ENCODE peak calls at places on chromosomes 12 and 14, in six cellular contexts. One of them, this sample, is unnamed.

GRCh38 chr14:59919582-59920377 is at the start of gene LRRC9:
- ATAC-seq in Panc1: no peak
- ATAC-seq in upper lobe of left lung: peak; percentile 61
- ATAC-seq in GM12878: peak; percentile 63
- ATAC-seq in K562: peak; percentile 47
- ATAC-seq in HepG2: peak; percentile 92
- ATAC-seq in this sample: no peak

GRCh38 chr12:71536279-71536938 is 96.8 kb downstream of the LGR5 start:
- ATAC-seq in K562: no peak
- ATAC-seq in HepG2: peak; percentile 71
- ATAC-seq in upper lobe of left lung: no peak
- ATAC-seq in Panc1: no peak
- ATAC-seq in GM12878: peak; percentile 61
- ATAC-seq in this sample: no peak

GRCh38 chr14:73014105-73014504 is 12.8 kb downstream of the ZFYVE1 start:
- ATAC-seq in K562: no peak
- ATAC-seq in HepG2: no peak
- ATAC-seq in upper lobe of left lung: no peak
- ATAC-seq in Panc1: no peak
- ATAC-seq in GM12878: peak; percentile 97
- ATAC-seq in this sample: no peak

GRCh38 chr14:104081951-104082464 is 3.5 kb upstream of the ASPG start:
- ATAC-seq in Panc1: no peak
- ATAC-seq in GM12878: no peak
- ATAC-seq in upper lobe of left lung: no peak
- ATAC-seq in HepG2: no peak
- ATAC-seq in K562: no peak
- ATAC-seq in this sample: no peak

GRCh38 chr14:39025810-39026627 is 77.0 kb downstream of the SEC23A start:
- ATAC-seq in GM12878: peak; percentile 37
- ATAC-seq in HepG2: peak; percentile 74
- ATAC-seq in K562: no peak
- ATAC-seq in Panc1: no peak
- ATAC-seq in upper lobe of left lung: no peak
- ATAC-seq in this sample: no peak

GRCh38 chr12:12016284-12017100 is 54.2 kb upstream of the BCL2L14 start:
- ATAC-seq in upper lobe of left lung: no peak
- ATAC-seq in Panc1: no peak
- ATAC-seq in GM12878: no peak
- ATAC-seq in K562: no peak
- ATAC-seq in HepG2: no peak
- ATAC-seq in this sample: no peak

GRCh38 chr12:120327593-120327992 is at the start of gene PLA2G1B:
- ATAC-seq in Panc1: no peak
- ATAC-seq in K562: no peak
- ATAC-seq in GM12878: no peak
- ATAC-seq in upper lobe of left lung: peak; percentile 25
- ATAC-seq in HepG2: peak; percentile 75
- ATAC-seq in this sample: no peak

GRCh38 chr12:6932766-6933165 is 5.0 kb downstream of the ATN1 start:
- ATAC-seq in Panc1: no peak
- ATAC-seq in K562: no peak
- ATAC-seq in HepG2: no peak
- ATAC-seq in GM12878: no peak
- ATAC-seq in upper lobe of left lung: no peak
- ATAC-seq in this sample: no peak

GRCh38 chr12:38374751-38375150 is 58.2 kb downstream of the ALG10B start:
- ATAC-seq in Panc1: no peak
- ATAC-seq in K562: no peak
- ATAC-seq in upper lobe of left lung: no peak
- ATAC-seq in HepG2: no peak
- ATAC-seq in GM12878: no peak
- ATAC-seq in this sample: no peak

GRCh38 chr12:88334271-88334670 is 192.2 kb downstream of the TMTC3 start:
- ATAC-seq in Panc1: no peak
- ATAC-seq in GM12878: peak; percentile 88
- ATAC-seq in HepG2: no peak
- ATAC-seq in K562: no peak
- ATAC-seq in upper lobe of left lung: no peak
- ATAC-seq in this sample: peak; percentile 69

GRCh38 chr14:95162641-95163040 is 5.3 kb upstream of the DICER1 start:
- ATAC-seq in K562: no peak
- ATAC-seq in upper lobe of left lung: no peak
- ATAC-seq in Panc1: no peak
- ATAC-seq in HepG2: no peak
- ATAC-seq in GM12878: no peak
- ATAC-seq in this sample: no peak

GRCh38 chr12:60498656-60499055 is 902.8 kb downstream of the SLC16A7 start:
- ATAC-seq in HepG2: no peak
- ATAC-seq in upper lobe of left lung: no peak
- ATAC-seq in K562: no peak
- ATAC-seq in Panc1: no peak
- ATAC-seq in GM12878: no peak
- ATAC-seq in this sample: no peak

GRCh38 chr12:60489071-60489470 is 893.2 kb downstream of the SLC16A7 start:
- ATAC-seq in HepG2: no peak
- ATAC-seq in GM12878: no peak
- ATAC-seq in Panc1: no peak
- ATAC-seq in upper lobe of left lung: no peak
- ATAC-seq in K562: no peak
- ATAC-seq in this sample: no peak

DNA sequence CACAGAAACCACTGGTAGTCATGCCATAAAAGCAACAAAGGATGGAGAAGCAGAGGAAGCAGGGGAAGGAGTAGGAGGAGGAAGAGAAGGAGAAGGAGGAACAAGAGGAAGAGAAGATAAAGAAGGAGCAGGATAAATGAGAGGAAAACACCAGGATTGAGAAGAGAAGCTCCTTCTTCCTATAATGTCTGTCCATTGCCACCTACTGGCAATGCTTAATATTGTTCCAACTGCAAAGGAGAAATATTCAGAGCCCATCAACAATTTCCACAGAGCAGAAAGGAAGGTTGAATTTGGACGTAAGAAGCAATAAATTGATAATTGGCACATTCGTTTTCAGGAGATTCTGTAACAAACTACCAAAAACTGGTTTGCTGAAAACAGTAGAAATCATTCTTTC is 898.4 kb downstream of the SLC16A7 start:
- ATAC-seq in HepG2: peak; percentile 63
- ATAC-seq in K562: no peak
- ATAC-seq in Panc1: no peak
- ATAC-seq in GM12878: peak; percentile 41
- ATAC-seq in upper lobe of left lung: no peak
- ATAC-seq in this sample: no peak
- TF ChIP-seq CTCF in HepG2: peak; percentile 64
- TF ChIP-seq CTCF in K562: no peak
- TF ChIP-seq CTCF in Panc1: peak; percentile 69
- TF ChIP-seq CTCF in GM12878: peak; percentile 48
- TF ChIP-seq CTCF in upper lobe of left lung: peak; percentile 36
- TF ChIP-seq CTCF in this sample: no peak

DNA sequence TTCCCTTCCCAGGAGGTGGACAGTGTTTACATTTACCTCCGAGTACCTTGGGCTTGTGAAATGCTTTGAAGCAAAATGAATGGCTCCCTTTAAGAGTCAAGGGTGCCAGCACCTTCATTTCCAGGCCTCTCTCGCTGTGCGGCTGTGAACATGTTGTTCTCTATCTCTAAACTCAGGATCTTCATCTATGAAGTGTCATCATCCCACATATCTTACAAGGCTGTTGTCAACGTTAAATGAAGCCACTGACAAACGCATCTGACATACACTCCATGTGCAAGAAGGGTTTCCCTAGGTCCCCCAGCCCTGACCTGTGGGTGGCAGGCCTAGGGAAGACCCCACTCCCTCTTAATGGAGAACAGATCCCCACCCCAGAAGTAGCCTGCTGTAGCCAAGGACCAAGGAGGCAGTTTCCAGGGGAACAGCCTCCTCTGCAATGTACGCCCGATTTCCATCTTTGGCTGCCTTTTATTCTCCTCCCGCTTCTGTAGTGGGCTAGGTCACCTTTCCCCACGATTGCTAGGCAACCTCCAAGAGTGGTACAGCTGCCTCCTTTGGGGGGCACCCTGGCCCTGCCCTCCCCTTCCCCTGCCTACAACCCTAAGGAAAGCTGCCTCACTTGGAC is 7.6 kb downstream of the ACTN1 start:
- ATAC-seq in Panc1: no peak
- ATAC-seq in GM12878: no peak
- ATAC-seq in HepG2: no peak
- ATAC-seq in K562: no peak
- ATAC-seq in upper lobe of left lung: no peak
- ATAC-seq in this sample: no peak
- H3K4me1 ChIP-seq in Panc1: peaks cover 50% of the 10 kb centered on the region
- H3K4me1 ChIP-seq in GM12878: no peaks in the 10 kb centered on the region
- H3K4me1 ChIP-seq in HepG2: peaks cover 100% of the 10 kb centered on the region
- H3K4me1 ChIP-seq in K562: peaks cover 15% of the 10 kb centered on the region
- H3K4me1 ChIP-seq in upper lobe of left lung: peaks cover 33% of the 10 kb centered on the region
- H3K4me1 ChIP-seq in this sample: peaks cover 72% of the 10 kb centered on the region

DNA sequence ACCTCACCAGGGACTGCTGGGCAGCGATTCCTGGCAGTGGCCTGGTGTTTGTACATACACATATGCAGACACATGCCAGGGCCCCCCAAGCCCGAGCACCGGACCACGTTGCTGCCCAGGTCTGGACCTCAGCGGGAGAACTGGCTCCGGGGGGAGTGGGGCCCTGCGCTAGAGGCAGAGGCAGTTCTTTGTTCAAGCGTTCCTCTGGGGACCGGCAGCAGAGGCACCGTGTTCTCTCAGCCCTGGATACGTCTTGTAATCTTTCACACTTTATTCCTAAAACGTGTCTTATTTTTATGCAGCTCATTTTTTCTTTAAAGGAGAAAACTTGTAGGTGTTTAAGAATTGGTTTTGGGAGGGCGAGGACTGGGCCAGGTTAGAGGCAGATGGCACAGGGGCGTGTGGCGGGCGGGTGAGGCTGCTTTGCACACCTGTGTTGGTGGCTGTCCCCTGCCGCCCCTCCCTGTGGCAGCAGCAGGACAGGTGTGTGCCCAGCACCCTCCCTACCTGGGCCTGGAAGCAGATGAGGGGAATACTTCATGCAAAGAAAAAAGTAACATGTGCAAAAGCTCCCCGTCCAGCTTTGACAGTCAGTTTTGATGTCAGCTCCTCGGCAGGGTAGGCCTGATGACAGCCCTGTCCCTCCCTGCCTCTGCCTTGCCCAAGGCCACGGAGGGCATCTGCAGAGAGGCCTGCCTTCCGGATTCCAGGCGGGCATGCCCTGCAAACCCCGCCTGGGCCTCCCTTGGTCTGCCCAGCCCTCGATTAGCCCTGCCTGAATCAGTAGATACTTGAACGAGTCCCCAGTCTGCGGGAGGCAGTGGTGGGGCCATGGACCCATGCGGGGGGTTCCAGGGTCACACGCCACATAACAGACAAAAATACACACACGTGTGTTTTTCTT is 7.0 kb upstream of the PUS1 start:
- ATAC-seq in upper lobe of left lung: no peak
- ATAC-seq in K562: peak; percentile 10
- ATAC-seq in HepG2: no peak
- ATAC-seq in Panc1: peak; percentile 15
- ATAC-seq in GM12878: no peak
- ATAC-seq in this sample: no peak
- TF ChIP-seq POLR2AphosphoS5 in upper lobe of left lung: no peak
- TF ChIP-seq POLR2AphosphoS5 in K562: no peak
- TF ChIP-seq POLR2AphosphoS5 in HepG2: no peak
- TF ChIP-seq POLR2AphosphoS5 in Panc1: no peak
- TF ChIP-seq POLR2AphosphoS5 in GM12878: no peak
- TF ChIP-seq POLR2AphosphoS5 in this sample: no peak

DNA sequence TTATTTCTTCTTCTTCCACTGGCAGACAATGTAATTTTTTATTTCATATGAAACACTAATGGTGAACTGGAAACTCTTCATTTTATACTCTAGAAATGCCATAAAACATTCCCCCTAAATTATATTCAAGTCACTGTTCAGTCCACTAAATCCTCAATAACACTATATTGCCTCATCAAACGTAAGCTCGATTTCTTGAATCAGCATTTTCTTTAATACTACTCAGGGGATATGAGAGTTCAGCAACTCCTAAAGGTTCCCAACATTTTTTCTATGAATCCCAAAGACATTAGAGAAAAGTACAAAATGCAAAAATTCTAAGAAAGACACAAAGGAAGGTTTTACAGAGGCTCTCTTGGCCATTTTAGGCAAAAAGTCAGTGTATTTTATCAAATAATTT is 59.3 kb downstream of the PRICKLE1 start:
- ATAC-seq in K562: no peak
- ATAC-seq in GM12878: no peak
- ATAC-seq in upper lobe of left lung: no peak
- ATAC-seq in Panc1: no peak
- ATAC-seq in HepG2: no peak
- ATAC-seq in this sample: no peak
- TF ChIP-seq CTCF in K562: no peak
- TF ChIP-seq CTCF in GM12878: no peak
- TF ChIP-seq CTCF in upper lobe of left lung: no peak
- TF ChIP-seq CTCF in Panc1: no peak
- TF ChIP-seq CTCF in HepG2: no peak
- TF ChIP-seq CTCF in this sample: no peak

GRCh38 chr12:48029811-48030650 is 25.8 kb upstream of the COL2A1 start:
- ATAC-seq in upper lobe of left lung: no peak
- ATAC-seq in GM12878: peak; percentile 41
- ATAC-seq in Panc1: peak; percentile 10
- ATAC-seq in K562: peak; percentile 8
- ATAC-seq in HepG2: peak; percentile 55
- ATAC-seq in this sample: peak; percentile 11

GRCh38 chr12:48028541-48029400 is 24.5 kb upstream of the COL2A1 start:
- ATAC-seq in GM12878: no peak
- ATAC-seq in Panc1: no peak
- ATAC-seq in HepG2: no peak
- ATAC-seq in K562: peak; percentile 13
- ATAC-seq in upper lobe of left lung: no peak
- ATAC-seq in this sample: no peak

GRCh38 chr12:48027183-48028002 is 23.1 kb upstream of the COL2A1 start:
- ATAC-seq in K562: no peak
- ATAC-seq in GM12878: no peak
- ATAC-seq in HepG2: peak; percentile 74
- ATAC-seq in Panc1: no peak
- ATAC-seq in upper lobe of left lung: no peak
- ATAC-seq in this sample: no peak

GRCh38 chr12:48031135-48031960 is 27.1 kb upstream of the COL2A1 start:
- ATAC-seq in HepG2: peak; percentile 18
- ATAC-seq in upper lobe of left lung: no peak
- ATAC-seq in K562: peak; percentile 54
- ATAC-seq in GM12878: no peak
- ATAC-seq in Panc1: no peak
- ATAC-seq in this sample: no peak

DNA sequence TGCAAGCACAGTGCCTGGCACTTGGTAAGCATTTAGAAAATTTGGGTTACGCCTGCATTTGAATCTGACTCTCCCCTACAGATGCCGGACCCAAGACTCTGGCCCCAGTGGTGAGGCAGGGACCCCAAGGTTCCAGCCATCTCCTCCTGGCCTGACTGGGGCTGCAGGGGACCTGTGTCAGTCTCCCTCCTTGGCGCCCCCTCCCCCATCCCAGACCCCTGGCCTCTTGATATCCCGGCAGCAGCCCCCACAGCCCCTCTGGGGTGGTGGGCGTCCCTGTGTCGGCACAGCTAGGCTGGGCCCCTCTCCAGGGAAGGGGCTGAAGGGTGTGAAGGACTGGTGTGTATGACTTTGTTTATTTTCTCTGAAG is 25.1 kb upstream of the COL2A1 start:
- ATAC-seq in K562: no peak
- ATAC-seq in HepG2: no peak
- ATAC-seq in GM12878: no peak
- ATAC-seq in upper lobe of left lung: no peak
- ATAC-seq in Panc1: no peak
- ATAC-seq in this sample: no peak
- H3K4me1 ChIP-seq in K562: peaks cover 8% of the 10 kb centered on the region
- H3K4me1 ChIP-seq in HepG2: peaks cover 65% of the 10 kb centered on the region
- H3K4me1 ChIP-seq in GM12878: no peaks in the 10 kb centered on the region
- H3K4me1 ChIP-seq in upper lobe of left lung: no peaks in the 10 kb centered on the region
- H3K4me1 ChIP-seq in Panc1: peaks cover 16% of the 10 kb centered on the region
- H3K4me1 ChIP-seq in this sample: no peaks in the 10 kb centered on the region

This sample was measured in gastroesophageal sphincter.